ENCODE peak calls at places on chromosomes 4 and X, in seven cellular contexts. S, W, G, X, Y, L and Z are unnamed samples.

GRCh38 chrX:40081679-40082068 is 16.1 kb downstream of the BCOR start:
- DNase-seq in S (no peak), W (no peak), G (no peak), X (no peak), Y (no peak), L (no peak), Z (no peak)

GRCh38 chrX:102832661-102833060 is 104.4 kb upstream of the RAB40AL start:
- DNase-seq in S (peak; percentile 39), W (no peak), G (no peak), X (peak; percentile 1), Y (peak; percentile 73), L (no peak), Z (no peak)

GRCh38 chr4:139849219-139849618 is 183.6 kb downstream of the MGST2 start:
- DNase-seq in S (no peak), W (no peak), G (no peak), X (no peak), Y (no peak), L (no peak), Z (no peak)

GRCh38 chrX:13387656-13388421 is 68.0 kb upstream of the ATXN3L start:
- DNase-seq in S (peak; percentile 33), W (no peak), G (no peak), X (no peak), Y (peak; percentile 49), L (no peak), Z (no peak)

GRCh38 chr4:52780206-52780605 is 29.0 kb upstream of the ERVMER34-1 start:
- DNase-seq in S (peak; percentile 52), W (no peak), G (no peak), X (no peak), Y (peak; percentile 3), L (no peak), Z (peak; percentile 22)

GRCh38 chrX:40299502-40300118 is 201.9 kb upstream of the BCOR start:
- DNase-seq in S (no peak), W (no peak), G (no peak), X (no peak), Y (no peak), L (no peak), Z (no peak)

GRCh38 chr4:87317527-87317926 is 5.2 kb downstream of the HSD17B13 start:
- DNase-seq in S (no peak), W (no peak), G (peak; percentile 67), X (no peak), Y (no peak), L (no peak), Z (no peak)

GRCh38 chr4:153143527-153144348 is 60.5 kb upstream of the TRIM2 start:
- DNase-seq in S (no peak), W (no peak), G (peak; percentile 46), X (no peak), Y (peak; percentile 41), L (no peak), Z (peak; percentile 76)

GRCh38 chr4:176902710-176903323 is 110.1 kb upstream of the VEGFC start:
- DNase-seq in S (peak; percentile 76), W (no peak), G (no peak), X (no peak), Y (peak; percentile 95), L (no peak), Z (peak; percentile 60)

GRCh38 chr4:53895137-53895536 is 169.3 kb downstream of the CHIC2 start:
- DNase-seq in S (no peak), W (no peak), G (no peak), X (no peak), Y (no peak), L (no peak), Z (no peak)

GRCh38 chrX:142637206-142637605 is 388.5 kb upstream of the SPANXN4 start:
- DNase-seq in S (no peak), W (no peak), G (no peak), X (no peak), Y (no peak), L (no peak), Z (no peak)

GRCh38 chrX:38220024-38220935 is at the start of gene SRPX:
- DNase-seq in S (no peak), W (peak; percentile 12), G (peak; percentile 25), X (no peak), Y (peak; percentile 80), L (no peak), Z (no peak)

GRCh38 chr4:185143596-185143969 is 517 bp downstream of the SLC25A4 start:
- DNase-seq in S (no peak), W (no peak), G (peak; percentile 58), X (peak; percentile 9), Y (peak; percentile 43), L (no peak), Z (no peak)

GRCh38 chr4:7693711-7694110 is 245.9 kb downstream of the AFAP1 start:
- DNase-seq in S (no peak), W (no peak), G (no peak), X (no peak), Y (no peak), L (no peak), Z (no peak)

GRCh38 chr4:47251363-47252135 is 212.0 kb downstream of the COMMD8 start:
- DNase-seq in S (no peak), W (no peak), G (no peak), X (no peak), Y (no peak), L (no peak), Z (no peak)

GRCh38 chrX:46374371-46374770 is 170.8 kb downstream of the ZNF674 start:
- DNase-seq in S (no peak), W (no peak), G (no peak), X (no peak), Y (no peak), L (no peak), Z (no peak)

GRCh38 chrX:19382500-19383145 is 38.9 kb downstream of the PDHA1 start:
- DNase-seq in S (no peak), W (peak; percentile 50), G (peak; percentile 54), X (no peak), Y (peak; percentile 50), L (peak; percentile 14), Z (no peak)